ENCODE peak calls at places on chromosomes 5 and 9, in eight cellular contexts. One of them, this sample, is unnamed.
A peak's percentile ranks its signal among the peaks of the same experiment; 100 is the strongest.

GRCh38 chr9:33164138-33164809 is 2.9 kb downstream of the B4GALT1 start:
- DNase-seq in neural progenitor cell: no peak
- DNase-seq in stimulated activated naive B cell treated with anti-CD40 and anti-IgM and Interleukin-4, amounts not matched to agents 10 μg/mL and 1 μg/mL and 100 μg/mL, for 72 hours: peak; percentile 62
- DNase-seq in AG20443: no peak
- DNase-seq in memory B cell: peak; percentile 30
- DNase-seq in D721Med: no peak
- DNase-seq in activated CD4-positive, alpha-beta T cell treated with anti-CD3 and anti-CD28 coated beads, Interleukin-2, amount 50 U/mL, for 1 hour: no peak
- DNase-seq in adipocyte: no peak
- DNase-seq in this sample: no peak

GRCh38 chr5:140311011-140311467 is 8.1 kb upstream of the PFDN1 start:
- DNase-seq in neural progenitor cell: no peak
- DNase-seq in stimulated activated naive B cell treated with anti-CD40 and anti-IgM and Interleukin-4, amounts not matched to agents 10 μg/mL and 1 μg/mL and 100 μg/mL, for 72 hours: no peak
- DNase-seq in AG20443: peak; percentile 58
- DNase-seq in memory B cell: no peak
- DNase-seq in D721Med: no peak
- DNase-seq in activated CD4-positive, alpha-beta T cell treated with anti-CD3 and anti-CD28 coated beads, Interleukin-2, amount 50 U/mL, for 1 hour: no peak
- DNase-seq in adipocyte: peak; percentile 70
- DNase-seq in this sample: peak; percentile 89

GRCh38 chr9:136550439-136551085 is 4.7 kb upstream of the NOTCH1 start:
- DNase-seq in neural progenitor cell: no peak
- DNase-seq in stimulated activated naive B cell treated with anti-CD40 and anti-IgM and Interleukin-4, amounts not matched to agents 10 μg/mL and 1 μg/mL and 100 μg/mL, for 72 hours: no peak
- DNase-seq in AG20443: no peak
- DNase-seq in memory B cell: no peak
- DNase-seq in D721Med: peak; percentile 70
- DNase-seq in activated CD4-positive, alpha-beta T cell treated with anti-CD3 and anti-CD28 coated beads, Interleukin-2, amount 50 U/mL, for 1 hour: no peak
- DNase-seq in adipocyte: no peak
- DNase-seq in this sample: no peak

GRCh38 chr5:72241346-72242003 is 78.6 kb downstream of the MRPS27 start:
- DNase-seq in neural progenitor cell: peak; percentile 71
- DNase-seq in stimulated activated naive B cell treated with anti-CD40 and anti-IgM and Interleukin-4, amounts not matched to agents 10 μg/mL and 1 μg/mL and 100 μg/mL, for 72 hours: no peak
- DNase-seq in AG20443: no peak
- DNase-seq in memory B cell: no peak
- DNase-seq in D721Med: no peak
- DNase-seq in activated CD4-positive, alpha-beta T cell treated with anti-CD3 and anti-CD28 coated beads, Interleukin-2, amount 50 U/mL, for 1 hour: no peak
- DNase-seq in adipocyte: no peak
- DNase-seq in this sample: no peak

GRCh38 chr9:127567898-127568617 is 44.0 kb upstream of the STXBP1 start:
- DNase-seq in neural progenitor cell: peak; percentile 65
- DNase-seq in stimulated activated naive B cell treated with anti-CD40 and anti-IgM and Interleukin-4, amounts not matched to agents 10 μg/mL and 1 μg/mL and 100 μg/mL, for 72 hours: no peak
- DNase-seq in AG20443: no peak
- DNase-seq in memory B cell: peak; percentile 43
- DNase-seq in D721Med: no peak
- DNase-seq in activated CD4-positive, alpha-beta T cell treated with anti-CD3 and anti-CD28 coated beads, Interleukin-2, amount 50 U/mL, for 1 hour: peak; percentile 12
- DNase-seq in adipocyte: peak; percentile 51
- DNase-seq in this sample: no peak

GRCh38 chr9:35649431-35650340 is 1.0 kb downstream of the SIT1 start:
- DNase-seq in neural progenitor cell: no peak
- DNase-seq in stimulated activated naive B cell treated with anti-CD40 and anti-IgM and Interleukin-4, amounts not matched to agents 10 μg/mL and 1 μg/mL and 100 μg/mL, for 72 hours: no peak
- DNase-seq in AG20443: no peak
- DNase-seq in memory B cell: no peak
- DNase-seq in D721Med: peak; percentile 5
- DNase-seq in activated CD4-positive, alpha-beta T cell treated with anti-CD3 and anti-CD28 coated beads, Interleukin-2, amount 50 U/mL, for 1 hour: peak; percentile 35
- DNase-seq in adipocyte: no peak
- DNase-seq in this sample: no peak

GRCh38 chr5:151612689-151613427 is 21.7 kb upstream of the FAT2 start:
- DNase-seq in neural progenitor cell: no peak
- DNase-seq in stimulated activated naive B cell treated with anti-CD40 and anti-IgM and Interleukin-4, amounts not matched to agents 10 μg/mL and 1 μg/mL and 100 μg/mL, for 72 hours: peak; percentile 17
- DNase-seq in AG20443: no peak
- DNase-seq in memory B cell: no peak
- DNase-seq in D721Med: no peak
- DNase-seq in activated CD4-positive, alpha-beta T cell treated with anti-CD3 and anti-CD28 coated beads, Interleukin-2, amount 50 U/mL, for 1 hour: peak; percentile 16
- DNase-seq in adipocyte: no peak
- DNase-seq in this sample: peak; percentile 8

GRCh38 chr5:99285606-99286005 is 356.8 kb upstream of the CHD1 start:
- DNase-seq in neural progenitor cell: no peak
- DNase-seq in stimulated activated naive B cell treated with anti-CD40 and anti-IgM and Interleukin-4, amounts not matched to agents 10 μg/mL and 1 μg/mL and 100 μg/mL, for 72 hours: no peak
- DNase-seq in AG20443: no peak
- DNase-seq in memory B cell: no peak
- DNase-seq in D721Med: no peak
- DNase-seq in activated CD4-positive, alpha-beta T cell treated with anti-CD3 and anti-CD28 coated beads, Interleukin-2, amount 50 U/mL, for 1 hour: no peak
- DNase-seq in adipocyte: no peak
- DNase-seq in this sample: no peak

GRCh38 chr9:87194471-87194870 is 247.2 kb upstream of the GAS1 start:
- DNase-seq in neural progenitor cell: peak; percentile 42
- DNase-seq in stimulated activated naive B cell treated with anti-CD40 and anti-IgM and Interleukin-4, amounts not matched to agents 10 μg/mL and 1 μg/mL and 100 μg/mL, for 72 hours: no peak
- DNase-seq in AG20443: peak; percentile 46
- DNase-seq in memory B cell: no peak
- DNase-seq in D721Med: no peak
- DNase-seq in activated CD4-positive, alpha-beta T cell treated with anti-CD3 and anti-CD28 coated beads, Interleukin-2, amount 50 U/mL, for 1 hour: no peak
- DNase-seq in adipocyte: peak; percentile 79
- DNase-seq in this sample: peak; percentile 80

GRCh38 chr5:45089870-45090269 is 281.1 kb downstream of the MRPS30 start:
- DNase-seq in neural progenitor cell: no peak
- DNase-seq in stimulated activated naive B cell treated with anti-CD40 and anti-IgM and Interleukin-4, amounts not matched to agents 10 μg/mL and 1 μg/mL and 100 μg/mL, for 72 hours: no peak
- DNase-seq in AG20443: no peak
- DNase-seq in memory B cell: no peak
- DNase-seq in D721Med: no peak
- DNase-seq in activated CD4-positive, alpha-beta T cell treated with anti-CD3 and anti-CD28 coated beads, Interleukin-2, amount 50 U/mL, for 1 hour: no peak
- DNase-seq in adipocyte: no peak
- DNase-seq in this sample: no peak

GRCh38 chr5:180605554-180606214 is 14.4 kb upstream of the SCGB3A1 start:
- DNase-seq in neural progenitor cell: peak; percentile 63
- DNase-seq in stimulated activated naive B cell treated with anti-CD40 and anti-IgM and Interleukin-4, amounts not matched to agents 10 μg/mL and 1 μg/mL and 100 μg/mL, for 72 hours: no peak
- DNase-seq in AG20443: peak; percentile 61
- DNase-seq in memory B cell: no peak
- DNase-seq in D721Med: peak; percentile 81
- DNase-seq in activated CD4-positive, alpha-beta T cell treated with anti-CD3 and anti-CD28 coated beads, Interleukin-2, amount 50 U/mL, for 1 hour: peak; percentile 56
- DNase-seq in adipocyte: peak; percentile 65
- DNase-seq in this sample: peak; percentile 18

GRCh38 chr5:13601152-13601551 is 343.3 kb downstream of the DNAH5 start:
- DNase-seq in neural progenitor cell: no peak
- DNase-seq in stimulated activated naive B cell treated with anti-CD40 and anti-IgM and Interleukin-4, amounts not matched to agents 10 μg/mL and 1 μg/mL and 100 μg/mL, for 72 hours: no peak
- DNase-seq in AG20443: no peak
- DNase-seq in memory B cell: no peak
- DNase-seq in D721Med: no peak
- DNase-seq in activated CD4-positive, alpha-beta T cell treated with anti-CD3 and anti-CD28 coated beads, Interleukin-2, amount 50 U/mL, for 1 hour: no peak
- DNase-seq in adipocyte: no peak
- DNase-seq in this sample: peak; percentile 1

GRCh38 chr5:42656661-42657035 is 100.0 kb upstream of the CCDC152 start:
- DNase-seq in neural progenitor cell: no peak
- DNase-seq in stimulated activated naive B cell treated with anti-CD40 and anti-IgM and Interleukin-4, amounts not matched to agents 10 μg/mL and 1 μg/mL and 100 μg/mL, for 72 hours: no peak
- DNase-seq in AG20443: no peak
- DNase-seq in memory B cell: no peak
- DNase-seq in D721Med: no peak
- DNase-seq in activated CD4-positive, alpha-beta T cell treated with anti-CD3 and anti-CD28 coated beads, Interleukin-2, amount 50 U/mL, for 1 hour: no peak
- DNase-seq in adipocyte: peak; percentile 38
- DNase-seq in this sample: no peak

GRCh38 chr9:91949946-91950664 is at the start of gene ROR2:
- DNase-seq in neural progenitor cell: peak; percentile 94
- DNase-seq in stimulated activated naive B cell treated with anti-CD40 and anti-IgM and Interleukin-4, amounts not matched to agents 10 μg/mL and 1 μg/mL and 100 μg/mL, for 72 hours: peak; percentile 18
- DNase-seq in AG20443: peak; percentile 84
- DNase-seq in memory B cell: peak; percentile 44
- DNase-seq in D721Med: peak; percentile 60
- DNase-seq in activated CD4-positive, alpha-beta T cell treated with anti-CD3 and anti-CD28 coated beads, Interleukin-2, amount 50 U/mL, for 1 hour: peak; percentile 20
- DNase-seq in adipocyte: peak; percentile 69
- DNase-seq in this sample: peak; percentile 75

GRCh38 chr5:89929834-89930233 is 479.7 kb downstream of the CETN3 start:
- DNase-seq in neural progenitor cell: no peak
- DNase-seq in stimulated activated naive B cell treated with anti-CD40 and anti-IgM and Interleukin-4, amounts not matched to agents 10 μg/mL and 1 μg/mL and 100 μg/mL, for 72 hours: no peak
- DNase-seq in AG20443: no peak
- DNase-seq in memory B cell: no peak
- DNase-seq in D721Med: no peak
- DNase-seq in activated CD4-positive, alpha-beta T cell treated with anti-CD3 and anti-CD28 coated beads, Interleukin-2, amount 50 U/mL, for 1 hour: no peak
- DNase-seq in adipocyte: peak; percentile 20
- DNase-seq in this sample: peak; percentile 39

GRCh38 chr5:81922790-81923398 is 48.9 kb upstream of the ATG10 start:
- DNase-seq in neural progenitor cell: no peak
- DNase-seq in stimulated activated naive B cell treated with anti-CD40 and anti-IgM and Interleukin-4, amounts not matched to agents 10 μg/mL and 1 μg/mL and 100 μg/mL, for 72 hours: no peak
- DNase-seq in AG20443: no peak
- DNase-seq in memory B cell: no peak
- DNase-seq in D721Med: no peak
- DNase-seq in activated CD4-positive, alpha-beta T cell treated with anti-CD3 and anti-CD28 coated beads, Interleukin-2, amount 50 U/mL, for 1 hour: no peak
- DNase-seq in adipocyte: no peak
- DNase-seq in this sample: no peak

GRCh38 chr5:178460174-178460573 is 130.0 kb downstream of the COL23A1 start:
- DNase-seq in neural progenitor cell: no peak
- DNase-seq in stimulated activated naive B cell treated with anti-CD40 and anti-IgM and Interleukin-4, amounts not matched to agents 10 μg/mL and 1 μg/mL and 100 μg/mL, for 72 hours: no peak
- DNase-seq in AG20443: no peak
- DNase-seq in memory B cell: no peak
- DNase-seq in D721Med: no peak
- DNase-seq in activated CD4-positive, alpha-beta T cell treated with anti-CD3 and anti-CD28 coated beads, Interleukin-2, amount 50 U/mL, for 1 hour: no peak
- DNase-seq in adipocyte: no peak
- DNase-seq in this sample: no peak

GRCh38 chr9:86624616-86625015 is 270.4 kb upstream of the TUT7 start:
- DNase-seq in neural progenitor cell: no peak
- DNase-seq in stimulated activated naive B cell treated with anti-CD40 and anti-IgM and Interleukin-4, amounts not matched to agents 10 μg/mL and 1 μg/mL and 100 μg/mL, for 72 hours: no peak
- DNase-seq in AG20443: no peak
- DNase-seq in memory B cell: no peak
- DNase-seq in D721Med: no peak
- DNase-seq in activated CD4-positive, alpha-beta T cell treated with anti-CD3 and anti-CD28 coated beads, Interleukin-2, amount 50 U/mL, for 1 hour: no peak
- DNase-seq in adipocyte: no peak
- DNase-seq in this sample: no peak

GRCh38 chr9:98523231-98523901 is 185.4 kb downstream of the GABBR2 start:
- DNase-seq in neural progenitor cell: peak; percentile 48
- DNase-seq in stimulated activated naive B cell treated with anti-CD40 and anti-IgM and Interleukin-4, amounts not matched to agents 10 μg/mL and 1 μg/mL and 100 μg/mL, for 72 hours: no peak
- DNase-seq in AG20443: peak; percentile 46
- DNase-seq in memory B cell: no peak
- DNase-seq in D721Med: no peak
- DNase-seq in activated CD4-positive, alpha-beta T cell treated with anti-CD3 and anti-CD28 coated beads, Interleukin-2, amount 50 U/mL, for 1 hour: no peak
- DNase-seq in adipocyte: no peak
- DNase-seq in this sample: peak; percentile 28

This sample was measured in foreskin fibroblast.